ENCODE peak calls at places on chromosomes 7 and 10, in seven cellular contexts. Y, B, J, A, Z, U and V are unnamed samples.

GRCh38 chr10:19168584-19168983 is 120.0 kb downstream of the MALRD1 start:
- DNase-seq in Y (no peak), B (no peak), J (no peak), A (peak; percentile 6), Z (no peak), U (no peak), V (no peak)

GRCh38 chr10:133324198-133324792 is 12.4 kb downstream of the CALY start:
- DNase-seq in Y (peak; percentile 52), B (no peak), J (no peak), A (peak; percentile 82), Z (peak; percentile 51), U (no peak), V (peak; percentile 82)

GRCh38 chr7:27520828-27521790 is 141.6 kb downstream of the HIBADH start:
- DNase-seq in Y (no peak), B (no peak), J (no peak), A (peak; percentile 96), Z (no peak), U (no peak), V (no peak)

GRCh38 chr7:158033196-158033595 is 554.4 kb downstream of the PTPRN2 start:
- DNase-seq in Y (no peak), B (no peak), J (no peak), A (no peak), Z (no peak), U (no peak), V (no peak)

GRCh38 chr10:71694567-71694968 is 25.0 kb downstream of the C10orf105 start:
- DNase-seq in Y (no peak), B (peak; percentile 95), J (peak; percentile 89), A (no peak), Z (no peak), U (no peak), V (no peak)

GRCh38 chr7:125436220-125436619 is 506.6 kb upstream of the POT1 start:
- DNase-seq in Y (no peak), B (no peak), J (no peak), A (no peak), Z (no peak), U (no peak), V (no peak)

GRCh38 chr7:105765846-105766245 is 110.6 kb downstream of the ATXN7L1 start:
- DNase-seq in Y (no peak), B (no peak), J (no peak), A (no peak), Z (no peak), U (no peak), V (no peak)

GRCh38 chr10:88186335-88186734 is 322.9 kb downstream of the PTEN start:
- DNase-seq in Y (no peak), B (no peak), J (no peak), A (peak; percentile 79), Z (no peak), U (no peak), V (no peak)

GRCh38 chr10:37478381-37478780 is 353.0 kb downstream of the ANKRD30A start:
- DNase-seq in Y (no peak), B (no peak), J (no peak), A (no peak), Z (no peak), U (no peak), V (no peak)

GRCh38 chr7:97027427-97028234 is 3.0 kb upstream of the DLX5 start:
- DNase-seq in Y (peak; percentile 62), B (peak; percentile 81), J (peak; percentile 46), A (peak; percentile 85), Z (peak; percentile 57), U (peak; percentile 91), V (peak; percentile 70)

GRCh38 chr7:126040114-126041045 is 1110.8 kb upstream of the POT1 start:
- DNase-seq in Y (no peak), B (no peak), J (no peak), A (no peak), Z (no peak), U (no peak), V (no peak)

GRCh38 chr7:120097789-120098188 is 175.2 kb upstream of the KCND2 start:
- DNase-seq in Y (no peak), B (no peak), J (no peak), A (no peak), Z (no peak), U (no peak), V (no peak)

GRCh38 chr10:101229275-101230184 is at the start of gene LBX1:
- DNase-seq in Y (no peak), B (no peak), J (no peak), A (no peak), Z (no peak), U (no peak), V (no peak)

GRCh38 chr10:77877461-77878344 is 48.9 kb downstream of the DLG5 start:
- DNase-seq in Y (peak; percentile 28), B (peak; percentile 59), J (peak; percentile 3), A (peak; percentile 76), Z (peak; percentile 3), U (no peak), V (peak; percentile 55)

GRCh38 chr10:20041931-20042330 is 225.7 kb downstream of the PLXDC2 start:
- DNase-seq in Y (no peak), B (no peak), J (no peak), A (no peak), Z (no peak), U (no peak), V (no peak)

GRCh38 chr7:94061316-94061715 is 57.2 kb upstream of the BET1 start:
- DNase-seq in Y (no peak), B (no peak), J (no peak), A (no peak), Z (no peak), U (no peak), V (no peak)

GRCh38 chr7:8082762-8083161 is 114.2 kb downstream of the GLCCI1 start:
- DNase-seq in Y (no peak), B (no peak), J (no peak), A (no peak), Z (no peak), U (no peak), V (no peak)

GRCh38 chr10:73772280-73773151 is 9.3 kb upstream of the CHCHD1 start:
- DNase-seq in Y (peak; percentile 85), B (peak; percentile 87), J (peak; percentile 63), A (peak; percentile 78), Z (peak; percentile 69), U (peak; percentile 67), V (peak; percentile 51)

GRCh38 chr7:134567368-134567767 is 18.5 kb downstream of the AKR1B15 start:
- DNase-seq in Y (no peak), B (no peak), J (no peak), A (no peak), Z (no peak), U (no peak), V (no peak)

GRCh38 chr10:92712016-92712889 is 22.5 kb downstream of the HHEX start:
- DNase-seq in Y (no peak), B (no peak), J (no peak), A (no peak), Z (no peak), U (no peak), V (peak; percentile 31)

GRCh38 chr7:156220701-156221100 is 408.4 kb upstream of the SHH start:
- DNase-seq in Y (no peak), B (no peak), J (no peak), A (no peak), Z (no peak), U (no peak), V (no peak)

GRCh38 chr10:70656489-70656888 is 15.8 kb upstream of the ADAMTS14 start:
- DNase-seq in Y (no peak), B (peak; percentile 73), J (peak; percentile 7), A (peak; percentile 97), Z (no peak), U (no peak), V (no peak)

GRCh38 chr7:76330673-76331072 is 28.1 kb downstream of the YWHAG start:
- DNase-seq in Y (no peak), B (no peak), J (no peak), A (no peak), Z (no peak), U (no peak), V (no peak)

GRCh38 chr10:85008493-85009181 is 680.2 kb downstream of the CCSER2 start:
- DNase-seq in Y (no peak), B (no peak), J (no peak), A (no peak), Z (no peak), U (no peak), V (peak; percentile 72)

GRCh38 chr10:72276421-72277339 is 3.0 kb downstream of the DDIT4 start:
- DNase-seq in Y (no peak), B (no peak), J (no peak), A (peak; percentile 91), Z (no peak), U (no peak), V (peak; percentile 75)

GRCh38 chr7:34539003-34539402 is 119.0 kb upstream of the NPSR1 start:
- DNase-seq in Y (no peak), B (no peak), J (no peak), A (no peak), Z (no peak), U (no peak), V (no peak)

GRCh38 chr10:131930586-131931330 is 29.9 kb downstream of the PPP2R2D start:
- DNase-seq in Y (no peak), B (no peak), J (no peak), A (no peak), Z (no peak), U (no peak), V (no peak)

GRCh38 chr10:101007099-101007711 is 7.6 kb downstream of the LZTS2 start:
- DNase-seq in Y (no peak), B (no peak), J (no peak), A (peak; percentile 61), Z (no peak), U (no peak), V (no peak)

GRCh38 chr10:48632166-48632565 is 27.3 kb upstream of the ARHGAP22 start:
- DNase-seq in Y (no peak), B (no peak), J (no peak), A (no peak), Z (no peak), U (no peak), V (no peak)

GRCh38 chr10:85614566-85614965 is 752.0 kb downstream of the GRID1 start:
- DNase-seq in Y (no peak), B (no peak), J (no peak), A (no peak), Z (no peak), U (no peak), V (no peak)